ENCODE peak calls at places on chromosomes 13 and 19, in four cellular contexts. One of them, this sample, is unnamed.

GRCh38 chr13:82772802-82773201 is 1109.5 kb downstream of the SLITRK1 start:
- DNase-seq in OCI-LY7: no peak
- DNase-seq in K562: no peak
- DNase-seq in neural progenitor cell: no peak
- DNase-seq in this sample: no peak

GRCh38 chr13:110685305-110685704 is 20.6 kb downstream of the CARS2 start:
- DNase-seq in OCI-LY7: no peak
- DNase-seq in neural progenitor cell: no peak
- DNase-seq in K562: no peak
- DNase-seq in this sample: no peak

GRCh38 chr19:28171983-28172382 is 1041.0 kb downstream of the UQCRFS1 start:
- DNase-seq in K562: no peak
- DNase-seq in neural progenitor cell: no peak
- DNase-seq in OCI-LY7: no peak
- DNase-seq in this sample: no peak

GRCh38 chr19:36775768-36776167 is 3.2 kb upstream of the ZNF850 start:
- DNase-seq in OCI-LY7: no peak
- DNase-seq in K562: no peak
- DNase-seq in neural progenitor cell: no peak
- DNase-seq in this sample: no peak

GRCh38 chr19:7705387-7706187 is 3.7 kb upstream of the FCER2 start:
- DNase-seq in neural progenitor cell: no peak
- DNase-seq in OCI-LY7: peak; percentile 71
- DNase-seq in K562: no peak
- DNase-seq in this sample: no peak

GRCh38 chr13:84399320-84400085 is 517.2 kb upstream of the SLITRK1 start:
- DNase-seq in neural progenitor cell: peak; percentile 10
- DNase-seq in K562: no peak
- DNase-seq in OCI-LY7: peak; percentile 48
- DNase-seq in this sample: no peak

GRCh38 chr13:47679391-47679790 is 321.7 kb downstream of the SUCLA2 start:
- DNase-seq in neural progenitor cell: no peak
- DNase-seq in OCI-LY7: no peak
- DNase-seq in K562: no peak
- DNase-seq in this sample: no peak

GRCh38 chr19:3554254-3555083 is 2.9 kb downstream of the MFSD12 start:
- DNase-seq in OCI-LY7: peak; percentile 69
- DNase-seq in neural progenitor cell: no peak
- DNase-seq in K562: no peak
- DNase-seq in this sample: no peak

GRCh38 chr19:14160017-14160703 is 23.8 kb upstream of the ASF1B start:
- DNase-seq in K562: no peak
- DNase-seq in neural progenitor cell: no peak
- DNase-seq in OCI-LY7: no peak
- DNase-seq in this sample: no peak

GRCh38 chr13:75760182-75760981 is 124.3 kb downstream of the LMO7 start:
- DNase-seq in K562: no peak
- DNase-seq in OCI-LY7: no peak
- DNase-seq in neural progenitor cell: no peak
- DNase-seq in this sample: peak; percentile 63

GRCh38 chr19:21117041-21117907 is 24.6 kb upstream of the ZNF431 start:
- DNase-seq in K562: no peak
- DNase-seq in neural progenitor cell: no peak
- DNase-seq in OCI-LY7: no peak
- DNase-seq in this sample: no peak

GRCh38 chr19:5585461-5586299 is 17.9 kb upstream of the TINCR start:
- DNase-seq in OCI-LY7: no peak
- DNase-seq in neural progenitor cell: peak; percentile 80
- DNase-seq in K562: peak; percentile 83
- DNase-seq in this sample: no peak

GRCh38 chr13:99959538-99960230 is 11.9 kb downstream of the ZIC5 start:
- DNase-seq in OCI-LY7: no peak
- DNase-seq in K562: no peak
- DNase-seq in neural progenitor cell: peak; percentile 68
- DNase-seq in this sample: no peak

GRCh38 chr19:43524922-43525835 is 1.8 kb downstream of the ETHE1 start:
- DNase-seq in K562: no peak
- DNase-seq in neural progenitor cell: peak; percentile 38
- DNase-seq in OCI-LY7: no peak
- DNase-seq in this sample: peak; percentile 80

GRCh38 chr13:110113284-110113764 is 193.6 kb downstream of the COL4A1 start:
- DNase-seq in OCI-LY7: no peak
- DNase-seq in neural progenitor cell: no peak
- DNase-seq in K562: no peak
- DNase-seq in this sample: peak; percentile 29

GRCh38 chr19:31261651-31262331 is 87.4 kb downstream of the TSHZ3 start:
- DNase-seq in K562: no peak
- DNase-seq in OCI-LY7: no peak
- DNase-seq in neural progenitor cell: no peak
- DNase-seq in this sample: no peak

GRCh38 chr13:40644838-40645620 is 21.4 kb downstream of the FOXO1 start:
- DNase-seq in neural progenitor cell: peak; percentile 29
- DNase-seq in OCI-LY7: peak; percentile 56
- DNase-seq in K562: no peak
- DNase-seq in this sample: peak; percentile 62

GRCh38 chr13:40639226-40639681 is 27.2 kb downstream of the FOXO1 start:
- DNase-seq in K562: no peak
- DNase-seq in neural progenitor cell: no peak
- DNase-seq in OCI-LY7: no peak
- DNase-seq in this sample: peak; percentile 13

GRCh38 chr13:40640202-40640601 is 26.2 kb downstream of the FOXO1 start:
- DNase-seq in OCI-LY7: no peak
- DNase-seq in K562: no peak
- DNase-seq in neural progenitor cell: no peak
- DNase-seq in this sample: no peak

GRCh38 chr13:40637644-40638043 is 28.8 kb downstream of the FOXO1 start:
- DNase-seq in OCI-LY7: no peak
- DNase-seq in neural progenitor cell: no peak
- DNase-seq in K562: no peak
- DNase-seq in this sample: no peak

DNA sequence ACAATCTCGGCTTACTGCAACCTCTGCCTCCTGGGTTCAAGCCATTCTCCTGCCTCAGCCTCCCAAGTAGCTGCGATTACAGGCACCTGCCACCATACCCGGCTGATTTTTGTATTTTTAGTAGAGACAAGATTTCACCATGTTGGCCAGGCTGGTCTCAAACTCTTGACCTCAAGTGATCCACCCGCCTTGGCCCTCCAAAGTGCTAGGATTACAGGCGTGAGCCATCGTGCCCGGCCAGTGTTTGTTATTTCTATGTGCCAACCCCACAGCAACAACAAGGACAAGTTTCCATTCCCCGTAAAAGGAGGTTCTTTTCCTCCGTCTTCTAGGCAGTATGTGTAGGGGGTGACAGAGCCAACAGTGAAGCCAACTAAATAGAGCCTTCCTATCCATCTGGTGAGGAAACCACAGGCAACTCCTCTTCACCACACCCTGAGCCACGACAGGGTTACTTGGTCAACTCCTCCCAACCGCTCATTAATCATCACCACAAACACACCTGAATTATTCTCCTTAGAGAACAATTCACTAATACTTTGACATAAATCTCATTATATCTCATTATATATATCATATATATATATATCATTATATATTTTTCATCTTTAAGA is 25.5 kb downstream of the FOXO1 start:
- DNase-seq in OCI-LY7: no peak
- DNase-seq in K562: no peak
- DNase-seq in neural progenitor cell: no peak
- DNase-seq in this sample: no peak
- H3K79me2 ChIP-seq in OCI-LY7: peaks cover 100% of the 10 kb centered on the region
- H3K79me2 ChIP-seq in K562: no peaks in the 10 kb centered on the region
- H3K79me2 ChIP-seq in neural progenitor cell: peaks cover 25% of the 10 kb centered on the region
- H3K79me2 ChIP-seq in this sample: peaks cover 47% of the 10 kb centered on the region

DNA sequence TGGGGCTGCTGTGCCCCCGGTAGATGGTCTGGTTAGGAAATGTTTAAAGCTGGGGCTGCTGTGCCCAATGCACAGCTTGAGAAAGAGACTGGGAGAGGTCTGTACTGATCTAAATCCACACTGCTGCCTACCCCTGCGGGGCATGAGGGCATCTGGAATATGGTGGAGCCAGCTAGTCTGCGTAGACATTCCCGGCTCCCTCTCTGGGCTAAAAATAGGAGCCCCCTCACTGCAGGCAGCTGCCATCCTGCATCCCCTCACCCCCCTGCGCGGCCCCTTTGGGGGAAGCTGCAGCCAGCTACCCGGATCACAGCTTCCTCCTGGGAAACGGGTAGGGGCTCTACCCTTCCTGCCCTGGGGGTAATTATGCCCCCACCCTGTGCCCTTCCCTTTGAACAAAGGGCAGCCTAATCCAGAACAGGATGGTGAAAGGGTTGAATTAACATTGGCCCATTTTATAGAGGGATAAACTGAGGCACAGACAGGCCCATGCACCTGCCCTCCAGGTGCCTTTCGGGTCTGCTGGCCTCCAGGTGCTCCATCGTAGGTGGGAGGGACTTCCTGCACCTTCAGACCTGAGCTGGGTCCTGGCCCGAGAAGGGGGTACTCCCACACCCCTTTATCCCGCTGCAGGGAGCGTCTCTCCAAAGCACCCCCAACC is 2.2 kb upstream of the ARID3A start:
- DNase-seq in K562: no peak
- DNase-seq in neural progenitor cell: no peak
- DNase-seq in OCI-LY7: no peak
- DNase-seq in this sample: no peak
- H3K4me2 ChIP-seq in K562: peak overlapping the region; percentile 95
- H3K4me2 ChIP-seq in neural progenitor cell: no peak overlapping the region
- H3K4me2 ChIP-seq in OCI-LY7: no peak overlapping the region
- H3K4me2 ChIP-seq in this sample: no peak overlapping the region

GRCh38 chr19:53875602-53876340 is 6.2 kb upstream of the PRKCG start:
- DNase-seq in OCI-LY7: no peak
- DNase-seq in K562: no peak
- DNase-seq in neural progenitor cell: no peak
- DNase-seq in this sample: peak; percentile 26
- H3K27ac ChIP-seq in OCI-LY7: no peak overlapping the region
- H3K27ac ChIP-seq in K562: no peak overlapping the region
- H3K27ac ChIP-seq in neural progenitor cell: no peak overlapping the region
- H3K27ac ChIP-seq in this sample: no peak overlapping the region

GRCh38 chr13:41015920-41016319 is 3.2 kb downstream of the ELF1 start:
- DNase-seq in OCI-LY7: no peak
- DNase-seq in neural progenitor cell: no peak
- DNase-seq in K562: no peak
- DNase-seq in this sample: no peak
- H3K79me2 ChIP-seq in OCI-LY7: peaks cover 100% of the 10 kb centered on the region
- H3K79me2 ChIP-seq in neural progenitor cell: no peaks in the 10 kb centered on the region
- H3K79me2 ChIP-seq in K562: peaks cover 99% of the 10 kb centered on the region
- H3K79me2 ChIP-seq in this sample: peaks cover 83% of the 10 kb centered on the region

GRCh38 chr13:22496803-22497508 is 683.8 kb upstream of the SGCG start:
- DNase-seq in OCI-LY7: no peak
- DNase-seq in neural progenitor cell: no peak
- DNase-seq in K562: no peak
- DNase-seq in this sample: no peak
- H3K4me2 ChIP-seq in OCI-LY7: no peak overlapping the region
- H3K4me2 ChIP-seq in neural progenitor cell: no peak overlapping the region
- H3K4me2 ChIP-seq in K562: no peak overlapping the region
- H3K4me2 ChIP-seq in this sample: no peak overlapping the region

DNA sequence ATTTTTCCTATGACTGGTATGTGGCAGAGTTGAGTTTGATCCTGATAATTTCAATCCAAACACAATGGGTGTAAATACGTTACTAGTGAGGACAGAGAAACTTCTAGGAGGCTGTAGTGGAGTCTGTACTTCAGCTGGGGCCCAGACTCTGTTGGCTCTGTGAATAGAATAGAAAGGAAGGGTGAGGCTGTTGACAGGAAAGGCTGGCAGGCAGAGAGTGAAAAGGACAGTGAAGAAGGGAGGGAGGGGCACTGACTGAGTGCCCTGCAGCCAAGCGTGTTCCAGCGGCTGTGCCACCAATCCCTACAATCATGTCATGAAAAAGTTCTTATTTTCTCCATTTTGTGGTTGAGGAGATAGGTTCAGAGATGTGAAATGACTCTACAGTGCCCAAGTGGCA is 80.5 kb downstream of the MBNL2 start:
- DNase-seq in OCI-LY7: no peak
- DNase-seq in K562: no peak
- DNase-seq in neural progenitor cell: no peak
- DNase-seq in this sample: no peak
- H3K27ac ChIP-seq in OCI-LY7: no peak overlapping the region
- H3K27ac ChIP-seq in K562: no peak overlapping the region
- H3K27ac ChIP-seq in neural progenitor cell: no peak overlapping the region
- H3K27ac ChIP-seq in this sample: peak overlapping the region; percentile 8

This sample was measured in PC-9.